ENCODE peak calls at places on chromosomes 11 and 22, in eight cellular contexts. K is SK-MEL-5; Z is GM20000; P is activated naive CD4-positive, alpha-beta T cell treated with anti-CD3 and anti-CD28 coated beads, Interleukin-2, amount 10 ng/mL, durations not matched to agents 7 days and 5 days; W is posterior cingulate gyrus; R is A549; V is non-pigmented ciliary epithelial cell; B is NCI-H2081. O is an unnamed sample.
A peak's percentile ranks its signal among the peaks of the same experiment; 100 is the strongest.

GRCh38 chr11:119404872-119405271 is 18.1 kb downstream of the THY1 start:
- DNase-seq in R (no peak), P (no peak), V (no peak), W (no peak), B (no peak), Z (no peak), K (no peak), O (no peak)

GRCh38 chr11:27392715-27393114 is 29.7 kb upstream of the CCDC34 start:
- DNase-seq in P (no peak), K (no peak), Z (no peak), R (no peak), W (no peak), V (peak; percentile 78), B (no peak), O (no peak)

GRCh38 chr11:115226556-115226955 is 277.7 kb downstream of the CADM1 start:
- DNase-seq in Z (no peak), P (no peak), K (no peak), B (no peak), V (peak; percentile 78), R (peak; percentile 14), W (no peak), O (peak; percentile 55)

GRCh38 chr22:30014244-30014643 is 66.0 kb upstream of the HORMAD2 start:
- DNase-seq in Z (no peak), B (no peak), R (no peak), K (peak; percentile 33), V (no peak), P (no peak), W (no peak), O (no peak)

GRCh38 chr22:25492162-25492561 is 72.3 kb upstream of the GRK3 start:
- DNase-seq in V (no peak), B (no peak), Z (no peak), P (no peak), W (no peak), K (no peak), R (no peak), O (no peak)

GRCh38 chr11:5129457-5129877 is 8.7 kb downstream of the OR52A5 start:
- DNase-seq in V (peak; percentile 11), P (no peak), B (no peak), Z (no peak), W (no peak), R (no peak), K (no peak), O (no peak)

GRCh38 chr11:16946477-16947282 is 67.5 kb downstream of the PLEKHA7 start:
- DNase-seq in W (no peak), Z (peak; percentile 58), V (no peak), P (no peak), R (no peak), B (no peak), K (no peak), O (no peak)

GRCh38 chr22:44994399-44995281 is 15.2 kb downstream of the PHF21B start:
- DNase-seq in W (no peak), Z (no peak), R (no peak), K (no peak), B (peak; percentile 42), V (no peak), P (no peak), O (no peak)

GRCh38 chr11:1018091-1018490 is 18.4 kb downstream of the MUC6 start:
- DNase-seq in K (no peak), Z (no peak), W (no peak), P (no peak), B (no peak), R (no peak), V (no peak), O (no peak)

GRCh38 chr22:19620742-19621371 is 93.4 kb upstream of the SEPTIN5 start:
- DNase-seq in K (no peak), R (no peak), V (no peak), P (no peak), W (no peak), B (no peak), Z (no peak), O (no peak)

GRCh38 chr11:34340653-34341052 is 17.2 kb downstream of the ABTB2 start:
- DNase-seq in V (no peak), K (no peak), P (no peak), R (no peak), W (no peak), Z (no peak), B (no peak), O (no peak)

O was measured in HTR-8/SVneo.